ENCODE peak calls at places on chromosomes 16 and 17, in seven cellular contexts. R is stimulated activated CD4-positive, alpha-beta T cell treated with anti-CD3 and anti-CD28 coated beads, Interleukin-15, amount 100 ng/mL, for 24 hours; W is tibial nerve; V is fibroblast of pulmonary artery; Z is GM20000; C is COR-L47; P is HL-60. J is an unnamed sample.

GRCh38 chr16:48611329-48612137 is 1.6 kb upstream of the N4BP1 start:
- DNase-seq in R (peak), W (no peak), V (no peak), Z (peak), C (peak), P (peak), J (no peak)

GRCh38 chr16:87198328-87198731 is 118.9 kb downstream of the C16orf95 start:
- DNase-seq in R (no peak), W (no peak), V (no peak), Z (no peak), C (no peak), P (no peak), J (no peak)

GRCh38 chr16:24729967-24730815 is 740 bp downstream of the TNRC6A start:
- DNase-seq in R (peak), W (no peak), V (no peak), Z (peak), C (no peak), P (peak), J (peak)

GRCh38 chr16:68417711-68418301 is 30.5 kb downstream of the SMPD3 start:
- DNase-seq in R (peak), W (no peak), V (no peak), Z (peak), C (peak), P (peak), J (no peak)

GRCh38 chr17:13560935-13561334 is 40.8 kb downstream of the HS3ST3A1 start:
- DNase-seq in R (no peak), W (no peak), V (no peak), Z (no peak), C (no peak), P (no peak), J (no peak)

GRCh38 chr16:8194795-8195194 is 395.5 kb downstream of the TMEM114 start:
- DNase-seq in R (no peak), W (no peak), V (no peak), Z (no peak), C (no peak), P (no peak), J (no peak)

GRCh38 chr16:1438229-1439057 is 5.9 kb downstream of the CCDC154 start:
- DNase-seq in R (no peak), W (no peak), V (no peak), Z (no peak), C (no peak), P (no peak), J (no peak)

GRCh38 chr16:72241930-72242329 is 70.0 kb upstream of the PMFBP1 start:
- DNase-seq in R (peak), W (no peak), V (peak), Z (peak), C (peak), P (peak), J (peak)

GRCh38 chr16:19680972-19681371 is 37.1 kb downstream of the KNOP1 start:
- DNase-seq in R (no peak), W (no peak), V (no peak), Z (no peak), C (no peak), P (no peak), J (no peak)

GRCh38 chr16:48479955-48480354 is 94.7 kb upstream of the SIAH1 start:
- DNase-seq in R (no peak), W (no peak), V (peak), Z (no peak), C (no peak), P (no peak), J (no peak)